ENCODE peak calls at places on chromosomes 2 and 18, in ten cellular contexts. V is SK-N-SH, G is GM06990, A is endodermal cell, F is upper lobe of right lung, Y is fibroblast of the aortic adventitia, X is IMR-90, E is right atrium auricular region, O is hepatocyte, B is ovary. T is an unnamed sample.

GRCh38 chr2:96144481-96145027 is 686 bp downstream of the DUSP2 start:
- DNase-seq in V (no peak), G (no peak), A (peak), F (no peak), Y (no peak), X (no peak), E (no peak), O (no peak), B (no peak), T (peak)

GRCh38 chr2:196459539-196459938 is 180.0 kb upstream of the CCDC150 start:
- DNase-seq in V (no peak), G (no peak), A (no peak), F (no peak), Y (peak), X (peak), E (no peak), O (no peak), B (no peak), T (peak)

GRCh38 chr2:30655660-30656059 is 151.6 kb downstream of the CAPN13 start:
- DNase-seq in V (no peak), G (no peak), A (peak), F (no peak), Y (peak), X (peak), E (no peak), O (no peak), B (no peak), T (peak)

GRCh38 chr2:218166791-218167190 is at the start of gene CXCR1:
- DNase-seq in V (no peak), G (no peak), A (no peak), F (no peak), Y (no peak), X (no peak), E (no peak), O (no peak), B (no peak), T (no peak)

GRCh38 chr18:13216732-13217465 is 1.7 kb upstream of the LDLRAD4 start:
- DNase-seq in V (peak), G (no peak), A (peak), F (peak), Y (no peak), X (no peak), E (no peak), O (peak), B (no peak), T (no peak)

GRCh38 chr2:223050900-223051299 is 1.1 kb upstream of the KCNE4 start:
- DNase-seq in V (no peak), G (no peak), A (no peak), F (no peak), Y (peak), X (peak), E (no peak), O (no peak), B (no peak), T (peak)

GRCh38 chr2:9800975-9801723 is 42.1 kb upstream of the TAF1B start:
- DNase-seq in V (no peak), G (peak), A (peak), F (peak), Y (peak), X (peak), E (peak), O (no peak), B (no peak), T (peak)

GRCh38 chr2:48601349-48601748 is 16.3 kb upstream of the GTF2A1L start:
- DNase-seq in V (no peak), G (no peak), A (peak), F (no peak), Y (no peak), X (peak), E (no peak), O (peak), B (no peak), T (peak)

GRCh38 chr2:128381001-128381938 is 62.6 kb upstream of the HS6ST1 start:
- DNase-seq in V (peak), G (no peak), A (peak), F (peak), Y (no peak), X (no peak), E (no peak), O (no peak), B (no peak), T (no peak)

GRCh38 chr2:39948016-39948719 is 169.1 kb upstream of the THUMPD2 start:
- DNase-seq in V (no peak), G (no peak), A (no peak), F (no peak), Y (peak), X (peak), E (no peak), O (no peak), B (no peak), T (no peak)

GRCh38 chr2:239956818-239957261 is 68.3 kb downstream of the NDUFA10 start:
- DNase-seq in V (no peak), G (no peak), A (no peak), F (no peak), Y (no peak), X (no peak), E (no peak), O (no peak), B (no peak), T (no peak)

GRCh38 chr2:219003267-219003634 is 10.0 kb upstream of the CRYBA2 start:
- DNase-seq in V (peak), G (no peak), A (no peak), F (no peak), Y (no peak), X (no peak), E (no peak), O (no peak), B (no peak), T (no peak)

GRCh38 chr18:63578357-63578958 is 8.7 kb upstream of the SERPINB13 start:
- DNase-seq in V (peak), G (no peak), A (peak), F (no peak), Y (peak), X (peak), E (no peak), O (peak), B (no peak), T (peak)

GRCh38 chr2:239929504-239929903 is 95.6 kb downstream of the NDUFA10 start:
- DNase-seq in V (no peak), G (no peak), A (peak), F (peak), Y (no peak), X (no peak), E (peak), O (no peak), B (peak), T (no peak)

GRCh38 chr2:5959836-5960820 is 267.9 kb downstream of the SOX11 start:
- DNase-seq in V (no peak), G (no peak), A (no peak), F (no peak), Y (no peak), X (no peak), E (peak), O (no peak), B (no peak), T (no peak)

GRCh38 chr2:218981390-218982311 is 3.3 kb downstream of the FEV start:
- DNase-seq in V (peak), G (no peak), A (peak), F (peak), Y (no peak), X (peak), E (no peak), O (peak), B (peak), T (no peak)

GRCh38 chr2:58107803-58108710 is 61.5 kb downstream of the VRK2 start:
- DNase-seq in V (no peak), G (no peak), A (no peak), F (no peak), Y (peak), X (peak), E (no peak), O (peak), B (no peak), T (peak)

GRCh38 chr2:21042708-21042957 is 1.2 kb downstream of the APOB start:
- DNase-seq in V (no peak), G (no peak), A (no peak), F (no peak), Y (no peak), X (no peak), E (no peak), O (no peak), B (no peak), T (no peak)

GRCh38 chr2:21040468-21041377 is 3.1 kb downstream of the APOB start:
- DNase-seq in V (no peak), G (no peak), A (no peak), F (no peak), Y (no peak), X (no peak), E (no peak), O (no peak), B (no peak), T (no peak)

GRCh38 chr2:21041943-21042707 is 1.7 kb downstream of the APOB start:
- DNase-seq in V (peak), G (no peak), A (no peak), F (no peak), Y (no peak), X (no peak), E (no peak), O (peak), B (no peak), T (no peak)

GRCh38 chr2:21039979-21040467 is 3.9 kb downstream of the APOB start:
- DNase-seq in V (no peak), G (no peak), A (peak), F (no peak), Y (no peak), X (no peak), E (no peak), O (no peak), B (no peak), T (no peak)

GRCh38 chr2:21041462-21041861 is 2.4 kb downstream of the APOB start:
- DNase-seq in V (no peak), G (no peak), A (no peak), F (no peak), Y (no peak), X (no peak), E (no peak), O (no peak), B (no peak), T (no peak)
- H3K4me3 ChIP-seq in V (no peak), G (no peak), A (no peak), F (no peak), Y (no peak), X (no peak), E (peak), O (no peak), B (no peak), T (no peak)

DNA sequence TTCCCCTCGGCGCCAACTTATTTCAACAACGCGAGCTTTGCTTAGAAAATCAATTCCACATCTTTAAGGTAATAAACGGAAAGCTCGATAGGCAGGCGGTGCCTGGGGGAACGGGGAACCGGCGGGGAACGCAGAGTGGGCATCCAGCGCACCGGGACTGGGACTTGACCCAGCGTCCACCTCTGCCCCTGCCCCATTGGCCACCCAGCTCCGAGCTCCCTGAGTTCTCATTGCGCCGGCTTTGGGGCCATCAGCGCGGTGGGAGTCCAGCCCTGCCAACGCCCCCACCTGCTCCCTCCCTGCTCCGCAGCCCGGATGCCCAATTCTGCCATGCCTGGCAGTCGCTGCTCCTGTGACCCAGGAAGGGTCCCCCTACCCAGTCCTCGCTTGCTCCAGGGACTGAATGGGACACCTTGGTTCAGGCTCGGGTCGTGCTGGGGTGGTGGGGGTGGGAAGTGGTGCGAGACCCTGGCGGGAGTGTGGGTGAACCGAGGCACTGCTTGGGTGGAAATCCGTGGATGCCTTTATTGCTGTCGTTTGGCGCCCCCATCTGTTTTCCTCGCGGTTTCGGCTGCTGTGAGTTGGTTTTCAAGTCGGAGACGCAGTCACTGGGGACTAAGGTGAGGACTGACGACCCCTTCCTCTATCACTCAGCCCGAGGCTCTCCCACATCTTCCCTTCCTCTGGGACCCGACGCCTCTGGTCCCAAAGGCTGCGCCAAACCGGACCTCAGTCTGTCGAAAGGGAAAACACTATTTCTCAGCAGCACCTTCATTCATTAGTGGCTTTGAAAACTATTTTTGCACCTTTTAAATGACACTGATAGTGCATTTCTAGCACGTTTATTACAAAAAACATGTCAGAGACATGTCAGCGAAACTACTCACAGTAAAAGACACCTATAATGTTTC is 2.4 kb upstream of the EVX2 start:
- DNase-seq in V (peak), G (no peak), A (peak), F (peak), Y (peak), X (peak), E (no peak), O (peak), B (no peak), T (no peak)
- TF ChIP-seq CTCF in V (peak), G (peak), A (peak), F (no peak), Y (peak), X (peak), E (peak), O (peak), B (no peak), T (peak)

DNA sequence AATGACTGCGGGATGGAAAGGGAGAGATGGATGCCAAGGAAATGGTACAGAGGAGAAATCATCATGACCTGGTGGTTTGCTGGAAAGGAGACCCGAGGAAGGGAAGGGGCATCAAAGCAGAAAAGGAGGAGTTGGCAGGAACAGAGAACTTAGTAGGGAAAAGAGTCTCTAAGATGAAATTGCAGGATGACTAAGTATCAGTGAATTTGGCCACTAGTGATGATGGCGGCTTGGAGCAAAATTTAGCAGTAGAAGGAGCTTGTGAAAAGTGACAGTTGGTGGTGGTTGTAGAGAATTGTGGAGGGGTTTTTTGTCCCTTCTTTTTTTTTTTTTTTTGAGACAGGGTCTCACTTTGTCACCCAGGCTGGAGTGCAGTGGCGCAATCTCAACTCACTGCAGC is 10.1 kb downstream of the METAP1D start:
- DNase-seq in V (no peak), G (no peak), A (no peak), F (no peak), Y (no peak), X (no peak), E (no peak), O (no peak), B (no peak), T (no peak)
- H3K4me3 ChIP-seq in V (no peak), G (no peak), A (no peak), F (no peak), Y (no peak), X (no peak), E (no peak), O (no peak), B (no peak), T (no peak)

GRCh38 chr2:12950957-12951656 is 234.4 kb downstream of the TRIB2 start:
- DNase-seq in V (no peak), G (no peak), A (no peak), F (no peak), Y (peak), X (peak), E (no peak), O (no peak), B (no peak), T (peak)

GRCh38 chr2:12949406-12949805 is 232.7 kb downstream of the TRIB2 start:
- DNase-seq in V (no peak), G (no peak), A (no peak), F (no peak), Y (no peak), X (no peak), E (no peak), O (no peak), B (no peak), T (no peak)

GRCh38 chr2:12951657-12951973 is 234.9 kb downstream of the TRIB2 start:
- DNase-seq in V (no peak), G (no peak), A (no peak), F (no peak), Y (no peak), X (no peak), E (no peak), O (no peak), B (no peak), T (no peak)

GRCh38 chr2:12948963-12949353 is 232.2 kb downstream of the TRIB2 start:
- DNase-seq in V (no peak), G (no peak), A (no peak), F (no peak), Y (no peak), X (no peak), E (no peak), O (no peak), B (no peak), T (no peak)

GRCh38 chr2:12950174-12950573 is 233.4 kb downstream of the TRIB2 start:
- DNase-seq in V (no peak), G (no peak), A (no peak), F (no peak), Y (no peak), X (no peak), E (no peak), O (no peak), B (no peak), T (no peak)
- TF ChIP-seq CTCF in V (no peak), G (no peak), A (no peak), F (no peak), Y (no peak), X (no peak), E (no peak), O (no peak), B (no peak), T (no peak)

DNA sequence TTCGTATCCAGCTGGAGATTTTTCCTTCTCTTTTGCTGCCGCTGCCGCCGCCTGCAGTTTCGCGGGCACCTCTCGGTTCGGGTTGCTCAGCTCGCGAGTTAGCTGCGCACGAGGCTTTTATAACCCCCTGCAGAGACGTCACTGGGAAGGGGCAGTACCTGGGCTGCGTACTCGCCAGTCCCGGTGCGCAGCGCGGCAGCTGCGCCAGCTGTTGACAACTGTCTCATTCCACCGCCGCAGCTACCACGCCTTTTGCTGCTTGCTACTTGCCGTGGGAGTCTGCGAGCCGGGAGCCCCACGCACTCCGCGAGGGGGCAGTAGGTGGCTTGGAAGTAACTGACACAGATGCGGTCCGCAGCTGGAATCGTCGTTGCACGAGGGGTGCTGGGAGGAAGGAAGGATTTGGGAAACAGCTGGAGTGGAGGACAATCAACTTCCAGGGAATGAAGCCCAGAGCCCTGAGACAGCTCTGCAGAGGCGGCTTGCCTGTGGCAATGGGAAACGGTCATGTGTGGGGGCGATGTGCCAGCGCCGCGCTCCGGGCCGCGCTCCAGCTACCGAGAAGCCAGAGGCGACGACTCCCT is at the start of gene TACR1:
- DNase-seq in V (peak), G (peak), A (peak), F (peak), Y (peak), X (peak), E (no peak), O (peak), B (peak), T (peak)
- H3K4me3 ChIP-seq in V (peak), G (peak), A (peak), F (peak), Y (peak), X (peak), E (no peak), O (peak), B (peak), T (peak)

GRCh38 chr18:59055345-59056032 is 84.2 kb upstream of the SEC11C start:
- DNase-seq in V (no peak), G (no peak), A (peak), F (no peak), Y (no peak), X (no peak), E (no peak), O (no peak), B (no peak), T (peak)

GRCh38 chr18:59057969-59058368 is 81.7 kb upstream of the SEC11C start:
- DNase-seq in V (no peak), G (no peak), A (no peak), F (no peak), Y (peak), X (peak), E (no peak), O (no peak), B (no peak), T (peak)

GRCh38 chr18:59056706-59057492 is 82.8 kb upstream of the SEC11C start:
- DNase-seq in V (peak), G (peak), A (peak), F (peak), Y (peak), X (peak), E (peak), O (peak), B (peak), T (peak)

GRCh38 chr18:59059140-59059539 is 80.5 kb upstream of the SEC11C start:
- DNase-seq in V (no peak), G (no peak), A (no peak), F (no peak), Y (no peak), X (no peak), E (no peak), O (no peak), B (no peak), T (no peak)

GRCh38 chr18:59057493-59057795 is 82.2 kb upstream of the SEC11C start:
- DNase-seq in V (no peak), G (no peak), A (no peak), F (no peak), Y (no peak), X (no peak), E (no peak), O (no peak), B (no peak), T (no peak)
- TF ChIP-seq CTCF in V (no peak), G (no peak), A (no peak), F (no peak), Y (no peak), X (no peak), E (peak), O (no peak), B (peak), T (no peak)

T was measured in brain microvascular endothelial cell.